ENCODE peak calls at places on chromosomes 12 and 14, in eight cellular contexts. C is mucosa of descending colon, T is right cardiac atrium, V is lower lobe of right lung, W is IMR-90, E is adrenal gland, B is body of pancreas, X is iPS DF 6.9. U is an unnamed sample.

GRCh38 chr12:114685869-114686268 is 1.9 kb upstream of the TBX3 start:
- DNase-seq in B (no peak), X (no peak), W (peak; percentile 71), V (no peak), T (no peak), E (no peak), C (no peak), U (no peak)

GRCh38 chr12:71014180-71014785 is 93.7 kb upstream of the PTPRR start:
- DNase-seq in B (no peak), X (no peak), W (peak; percentile 21), V (no peak), C (no peak), T (no peak), E (no peak), U (no peak)

GRCh38 chr14:80215756-80216581 is 4.7 kb upstream of the DIO2 start:
- DNase-seq in C (peak; percentile 39), V (no peak), E (no peak), B (no peak), X (no peak), T (no peak), W (peak; percentile 49), U (peak; percentile 84)

GRCh38 chr14:23068792-23069412 is 11.6 kb upstream of the CDH24 start:
- DNase-seq in T (peak; percentile 68), V (no peak), X (peak; percentile 93), C (peak; percentile 73), B (peak; percentile 87), E (peak; percentile 86), W (peak; percentile 93), U (peak; percentile 89)

GRCh38 chr14:35116242-35116641 is 5.5 kb downstream of the PPP2R3C start:
- DNase-seq in C (no peak), V (no peak), T (no peak), B (no peak), X (no peak), W (no peak), E (no peak), U (no peak)

GRCh38 chr12:6211421-6211869 is 11.2 kb downstream of the CD9 start:
- DNase-seq in W (peak; percentile 91), B (no peak), T (no peak), X (no peak), V (no peak), E (no peak), C (no peak), U (no peak)

GRCh38 chr12:15608406-15608805 is 180.8 kb downstream of the EPS8 start:
- DNase-seq in T (no peak), C (no peak), B (no peak), W (no peak), E (no peak), V (no peak), X (no peak), U (no peak)

GRCh38 chr12:74983917-74984316 is 225.7 kb downstream of the KCNC2 start:
- DNase-seq in T (no peak), W (no peak), E (no peak), V (no peak), C (no peak), B (no peak), X (no peak), U (no peak)

GRCh38 chr14:21087294-21088091 is 11.0 kb downstream of the ZNF219 start:
- DNase-seq in X (no peak), C (no peak), V (no peak), W (peak; percentile 98), B (no peak), E (no peak), T (peak; percentile 59), U (no peak)

GRCh38 chr12:110744697-110745264 is 2.1 kb upstream of the PPP1CC start:
- DNase-seq in X (no peak), C (peak; percentile 74), V (no peak), E (no peak), T (no peak), W (no peak), B (no peak), U (no peak)

GRCh38 chr14:68718033-68718725 is 74.7 kb downstream of the ZFP36L1 start:
- DNase-seq in X (no peak), T (no peak), V (no peak), W (no peak), B (no peak), E (no peak), C (no peak), U (no peak)

GRCh38 chr12:28176295-28176694 is 14.0 kb upstream of the CCDC91 start:
- DNase-seq in X (no peak), B (no peak), C (no peak), V (no peak), W (no peak), T (no peak), E (no peak), U (no peak)

GRCh38 chr14:39050389-39050788 is 52.6 kb downstream of the SEC23A start:
- DNase-seq in C (no peak), W (peak; percentile 85), E (no peak), X (no peak), V (no peak), B (no peak), T (no peak), U (peak; percentile 51)

GRCh38 chr12:80553316-80553715 is 109.3 kb downstream of the PTPRQ start:
- DNase-seq in E (no peak), C (no peak), W (peak; percentile 93), T (no peak), B (no peak), V (no peak), X (no peak), U (no peak)

GRCh38 chr12:96989916-96990315 is 82.9 kb downstream of the NEDD1 start:
- DNase-seq in B (peak; percentile 26), T (no peak), C (no peak), V (no peak), E (no peak), X (peak; percentile 67), W (no peak), U (peak; percentile 54)

GRCh38 chr12:93829073-93829472 is 151.9 kb downstream of the CRADD start:
- DNase-seq in X (no peak), C (no peak), W (no peak), B (no peak), T (no peak), E (no peak), V (no peak), U (no peak)

GRCh38 chr12:81668475-81668874 is 90.7 kb downstream of the PPFIA2 start:
- DNase-seq in E (no peak), B (no peak), X (no peak), W (peak; percentile 43), C (no peak), T (no peak), V (no peak), U (no peak)

GRCh38 chr14:92472860-92473259 is 40.7 kb upstream of the RIN3 start:
- DNase-seq in T (no peak), X (no peak), V (no peak), W (no peak), E (no peak), B (no peak), C (no peak), U (no peak)

GRCh38 chr12:60616400-60616799 is 1020.6 kb downstream of the SLC16A7 start:
- DNase-seq in W (no peak), E (no peak), B (no peak), V (no peak), X (no peak), C (no peak), T (no peak), U (no peak)

GRCh38 chr12:3365416-3366385 is 125.3 kb upstream of the PRMT8 start:
- DNase-seq in X (no peak), B (peak; percentile 76), V (peak; percentile 52), E (peak; percentile 39), C (peak; percentile 44), W (no peak), T (peak; percentile 31), U (no peak)

GRCh38 chr14:68526420-68527105 is 266.3 kb downstream of the ZFP36L1 start:
- DNase-seq in E (no peak), V (peak; percentile 81), C (no peak), T (peak; percentile 76), W (no peak), B (peak; percentile 76), X (no peak), U (no peak)

GRCh38 chr12:123142518-123142840 is 8.4 kb downstream of the PITPNM2 start:
- DNase-seq in T (no peak), X (no peak), C (no peak), V (no peak), E (no peak), W (no peak), B (no peak), U (no peak)

GRCh38 chr12:123148223-123148622 is 2.7 kb downstream of the PITPNM2 start:
- DNase-seq in E (no peak), B (no peak), C (no peak), V (no peak), T (no peak), X (no peak), W (no peak), U (no peak)

GRCh38 chr12:123142948-123143752 is 7.7 kb downstream of the PITPNM2 start:
- DNase-seq in C (peak; percentile 74), T (no peak), W (no peak), X (no peak), B (no peak), V (peak; percentile 83), E (no peak), U (no peak)

GRCh38 chr12:123143753-123144461 is 7.0 kb downstream of the PITPNM2 start:
- DNase-seq in E (no peak), B (no peak), T (no peak), X (no peak), C (no peak), V (no peak), W (no peak), U (no peak)

GRCh38 chr12:123145211-123145610 is 5.7 kb downstream of the PITPNM2 start:
- DNase-seq in V (no peak), W (no peak), X (no peak), T (no peak), B (no peak), C (no peak), E (no peak), U (no peak)
- H3K4me1 ChIP-seq in V (peaks cover 56% of the 10 kb centered on the region), W (peaks cover 35% of the 10 kb centered on the region), X (peaks cover 4% of the 10 kb centered on the region), T (peaks cover 20% of the 10 kb centered on the region), B (peaks cover 52% of the 10 kb centered on the region), C (peaks cover 34% of the 10 kb centered on the region), E (peaks cover 51% of the 10 kb centered on the region), U (peaks cover 36% of the 10 kb centered on the region)

GRCh38 chr14:75452900-75453816 is 25.3 kb downstream of the JDP2 start:
- DNase-seq in V (peak; percentile 71), W (peak; percentile 89), E (peak; percentile 52), C (no peak), T (peak; percentile 81), X (peak; percentile 70), B (peak; percentile 48), U (peak; percentile 88)
- H3K4me1 ChIP-seq in V (peaks cover 85% of the 10 kb centered on the region), W (peaks cover 70% of the 10 kb centered on the region), E (peaks cover 21% of the 10 kb centered on the region), C (peaks cover 53% of the 10 kb centered on the region), T (peaks cover 53% of the 10 kb centered on the region), X (peaks cover 3% of the 10 kb centered on the region), B (peaks cover 98% of the 10 kb centered on the region), U (peaks cover 77% of the 10 kb centered on the region)

DNA sequence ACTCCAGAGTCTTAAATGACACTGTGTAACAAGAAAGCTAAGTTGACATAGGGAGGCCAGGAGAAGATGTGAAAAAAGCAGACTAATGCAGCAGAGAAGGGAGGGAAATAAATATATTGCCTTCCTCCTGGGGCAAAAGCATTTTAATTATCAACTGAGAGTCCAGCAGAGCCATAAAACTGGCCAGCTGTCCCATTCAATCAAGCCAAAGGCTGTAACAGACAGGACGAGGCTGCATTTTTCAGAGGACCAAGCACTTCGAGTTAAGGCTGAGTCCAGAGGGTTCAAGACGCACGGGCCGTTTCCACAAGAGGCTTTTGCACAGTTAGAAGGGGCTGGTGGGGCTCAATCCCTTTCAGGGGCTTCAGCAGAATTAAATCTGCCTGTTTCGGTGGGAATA is 20.4 kb downstream of the MAP3K9 start:
- DNase-seq in C (no peak), E (no peak), X (no peak), B (no peak), V (no peak), T (no peak), W (no peak), U (no peak)
- H3K4me1 ChIP-seq in C (no peaks in the 10 kb centered on the region), E (no peaks in the 10 kb centered on the region), X (no peaks in the 10 kb centered on the region), B (peaks cover 6% of the 10 kb centered on the region), V (no peaks in the 10 kb centered on the region), T (no peaks in the 10 kb centered on the region), W (no peaks in the 10 kb centered on the region), U (no peaks in the 10 kb centered on the region)

GRCh38 chr12:122081108-122081696 is 2.6 kb downstream of the MLXIP start:
- DNase-seq in V (no peak), W (no peak), X (no peak), E (no peak), C (peak; percentile 58), B (no peak), T (no peak), U (no peak)
- H3K4me1 ChIP-seq in V (peaks cover 53% of the 10 kb centered on the region), W (peaks cover 10% of the 10 kb centered on the region), X (no peaks in the 10 kb centered on the region), E (peaks cover 33% of the 10 kb centered on the region), C (peaks cover 47% of the 10 kb centered on the region), B (peaks cover 48% of the 10 kb centered on the region), T (peaks cover 8% of the 10 kb centered on the region), U (peaks cover 17% of the 10 kb centered on the region)

U was measured in Caco-2.